ENCODE peak calls at places on chromosomes 13 and 19, in four cellular contexts. Q, G, L and M are unnamed samples.

GRCh38 chr19:31338069-31338767 is 11.0 kb downstream of the TSHZ3 start:
- DNase-seq in Q (no peak), G (peak), L (peak), M (no peak)

GRCh38 chr13:35475960-35476943 is at the start of gene MAB21L1:
- DNase-seq in Q (no peak), G (peak), L (peak), M (no peak)

GRCh38 chr13:68076046-68076445 is 845.9 kb upstream of the PCDH9 start:
- DNase-seq in Q (no peak), G (no peak), L (no peak), M (no peak)

GRCh38 chr13:22757530-22758120 is 423.2 kb upstream of the SGCG start:
- DNase-seq in Q (no peak), G (no peak), L (no peak), M (no peak)

GRCh38 chr19:1113278-1113985 is 9.6 kb downstream of the GPX4 start:
- DNase-seq in Q (no peak), G (peak), L (peak), M (peak)

GRCh38 chr19:16202320-16203255 is 4.9 kb downstream of the AP1M1 start:
- DNase-seq in Q (no peak), G (no peak), L (no peak), M (no peak)

GRCh38 chr13:68608147-68608546 is 1378.0 kb upstream of the PCDH9 start:
- DNase-seq in Q (no peak), G (no peak), L (no peak), M (no peak)

GRCh38 chr19:40745402-40745780 is 4.9 kb downstream of the ACTMAP start:
- DNase-seq in Q (no peak), G (no peak), L (peak), M (no peak)